ENCODE peak calls at places on chromosomes 12 and 14, in eight cellular contexts. U, T, H, V, G, E, M and N are unnamed samples.

GRCh38 chr14:87935081-87935828 is 57.7 kb downstream of the GALC start:
- DNase-seq in U (no peak), T (no peak), G (no peak), M (no peak), E (no peak), V (no peak), H (no peak), N (no peak)

GRCh38 chr12:106493531-106493930 is 89.3 kb upstream of the RFX4 start:
- DNase-seq in V (no peak), G (no peak), M (no peak), E (no peak), T (no peak), H (no peak), U (no peak), N (no peak)

GRCh38 chr12:53575502-53576264 is 50.5 kb downstream of the ATF7 start:
- DNase-seq in U (no peak), M (no peak), T (peak), H (no peak), E (peak), V (no peak), G (peak), N (peak)

GRCh38 chr14:40889126-40889525 is 717.5 kb upstream of the LRFN5 start:
- DNase-seq in E (no peak), M (no peak), G (no peak), U (no peak), T (no peak), V (no peak), H (no peak), N (no peak)

GRCh38 chr14:104887623-104888488 is 22.8 kb downstream of the CEP170B start:
- DNase-seq in U (no peak), V (no peak), M (no peak), H (peak), G (no peak), T (no peak), E (no peak), N (no peak)

GRCh38 chr12:117599849-117600248 is 238.4 kb upstream of the NOS1 start:
- DNase-seq in G (no peak), U (no peak), V (no peak), E (no peak), M (no peak), H (no peak), T (no peak), N (no peak)

GRCh38 chr12:12081836-12082497 is 11.2 kb downstream of the BCL2L14 start:
- DNase-seq in T (peak), U (peak), M (no peak), V (peak), E (peak), G (peak), H (no peak), N (peak)

GRCh38 chr12:46938071-46938678 is 112.4 kb upstream of the SLC38A4 start:
- DNase-seq in E (no peak), M (no peak), H (no peak), U (no peak), V (no peak), G (no peak), T (no peak), N (no peak)

GRCh38 chr14:90814806-90815566 is 1.2 kb downstream of the TTC7B start:
- DNase-seq in M (no peak), V (no peak), G (no peak), T (no peak), H (no peak), U (no peak), E (no peak), N (no peak)

GRCh38 chr12:121240484-121241202 is 30.7 kb downstream of the P2RX4 start:
- DNase-seq in U (no peak), M (peak), T (peak), G (no peak), V (no peak), H (peak), E (no peak), N (peak)

GRCh38 chr14:33671556-33671955 is 279.3 kb downstream of the EGLN3 start:
- DNase-seq in H (no peak), V (no peak), G (peak), U (no peak), E (no peak), T (no peak), M (no peak), N (peak)

GRCh38 chr14:32224731-32225377 is 21.8 kb upstream of the RNU6-8 start:
- DNase-seq in E (no peak), U (peak), G (peak), M (no peak), H (no peak), T (peak), V (peak), N (peak)

GRCh38 chr12:68489273-68489672 is 121.4 kb upstream of the RAP1B start:
- DNase-seq in E (no peak), M (no peak), G (no peak), T (no peak), H (no peak), V (no peak), U (no peak), N (no peak)

GRCh38 chr14:92729632-92730358 is 18.6 kb downstream of the LGMN start:
- DNase-seq in G (peak), H (no peak), V (peak), T (peak), M (no peak), U (no peak), E (peak), N (peak)

GRCh38 chr12:57101892-57102695 is 9.1 kb downstream of the STAT6 start:
- DNase-seq in E (no peak), U (no peak), H (no peak), G (peak), T (no peak), M (no peak), V (no peak), N (peak)

GRCh38 chr14:61930101-61930857 is 168.1 kb downstream of the SNAPC1 start:
- DNase-seq in M (no peak), G (no peak), E (no peak), H (no peak), U (no peak), V (no peak), T (no peak), N (no peak)

GRCh38 chr14:20690848-20691640 is 2.5 kb downstream of the ANG start:
- DNase-seq in E (peak), G (peak), T (peak), V (peak), M (no peak), H (no peak), U (peak), N (peak)

GRCh38 chr12:124861492-124861891 is 2.2 kb downstream of the SCARB1 start:
- DNase-seq in V (peak), T (peak), U (no peak), E (no peak), M (peak), H (peak), G (no peak), N (peak)

DNA sequence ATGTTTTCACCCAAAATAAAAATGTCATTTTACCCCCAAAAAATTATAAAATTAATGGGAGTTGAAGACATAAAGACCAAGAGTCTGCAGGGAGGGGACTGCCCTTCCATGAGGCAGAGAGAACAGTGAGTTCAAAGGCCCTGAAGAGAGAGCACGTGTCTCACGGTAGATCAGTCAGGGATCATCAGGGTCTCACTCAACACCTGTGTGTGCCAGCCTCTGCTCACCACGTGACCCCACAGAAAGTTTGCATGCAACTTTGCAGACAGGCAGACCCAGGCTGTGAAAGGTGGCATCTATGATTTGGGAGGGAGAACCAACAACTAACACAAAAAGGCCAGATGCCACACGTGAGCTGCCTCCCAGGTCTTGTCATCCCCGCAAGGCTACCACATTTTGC is 33.1 kb downstream of the CLMN start:
- DNase-seq in U (no peak), V (no peak), T (no peak), H (no peak), M (no peak), G (no peak), E (no peak), N (no peak)
- H3K4me3 ChIP-seq in U (no peak), V (no peak), T (no peak), H (no peak), M (no peak), G (no peak), E (no peak), N (no peak)

GRCh38 chr12:23860019-23860418 is 89.5 kb downstream of the SOX5 start:
- DNase-seq in M (no peak), T (no peak), E (no peak), H (no peak), V (no peak), G (no peak), U (no peak), N (no peak)

GRCh38 chr12:23857201-23857600 is 92.3 kb downstream of the SOX5 start:
- DNase-seq in H (no peak), M (no peak), V (no peak), T (no peak), E (no peak), G (no peak), U (no peak), N (no peak)

GRCh38 chr12:23854598-23854997 is 94.9 kb downstream of the SOX5 start:
- DNase-seq in M (no peak), V (no peak), G (no peak), E (no peak), T (no peak), H (no peak), U (no peak), N (no peak)

GRCh38 chr12:23853640-23854039 is 95.8 kb downstream of the SOX5 start:
- DNase-seq in T (no peak), V (no peak), G (no peak), E (no peak), M (no peak), U (no peak), H (no peak), N (no peak)

GRCh38 chr12:23855813-23856212 is 93.7 kb downstream of the SOX5 start:
- DNase-seq in G (no peak), M (no peak), T (no peak), U (no peak), H (no peak), V (no peak), E (no peak), N (no peak)
- H3K4me3 ChIP-seq in G (no peak), M (no peak), T (no peak), U (no peak), H (no peak), V (no peak), E (no peak), N (no peak)

GRCh38 chr12:130776857-130777339 is 60.8 kb upstream of the RIMBP2 start:
- DNase-seq in V (no peak), T (no peak), U (no peak), M (no peak), H (no peak), G (no peak), E (no peak), N (no peak)
- H3K4me3 ChIP-seq in V (no peak), T (no peak), U (no peak), M (no peak), H (no peak), G (no peak), E (no peak), N (no peak)

GRCh38 chr14:99737451-99737951 is 53.4 kb downstream of the CYP46A1 start:
- DNase-seq in G (no peak), H (no peak), M (peak), U (peak), T (no peak), E (no peak), V (no peak), N (no peak)
- H3K4me3 ChIP-seq in G (no peak), H (peak), M (peak), U (no peak), T (peak), E (peak), V (peak), N (no peak)

DNA sequence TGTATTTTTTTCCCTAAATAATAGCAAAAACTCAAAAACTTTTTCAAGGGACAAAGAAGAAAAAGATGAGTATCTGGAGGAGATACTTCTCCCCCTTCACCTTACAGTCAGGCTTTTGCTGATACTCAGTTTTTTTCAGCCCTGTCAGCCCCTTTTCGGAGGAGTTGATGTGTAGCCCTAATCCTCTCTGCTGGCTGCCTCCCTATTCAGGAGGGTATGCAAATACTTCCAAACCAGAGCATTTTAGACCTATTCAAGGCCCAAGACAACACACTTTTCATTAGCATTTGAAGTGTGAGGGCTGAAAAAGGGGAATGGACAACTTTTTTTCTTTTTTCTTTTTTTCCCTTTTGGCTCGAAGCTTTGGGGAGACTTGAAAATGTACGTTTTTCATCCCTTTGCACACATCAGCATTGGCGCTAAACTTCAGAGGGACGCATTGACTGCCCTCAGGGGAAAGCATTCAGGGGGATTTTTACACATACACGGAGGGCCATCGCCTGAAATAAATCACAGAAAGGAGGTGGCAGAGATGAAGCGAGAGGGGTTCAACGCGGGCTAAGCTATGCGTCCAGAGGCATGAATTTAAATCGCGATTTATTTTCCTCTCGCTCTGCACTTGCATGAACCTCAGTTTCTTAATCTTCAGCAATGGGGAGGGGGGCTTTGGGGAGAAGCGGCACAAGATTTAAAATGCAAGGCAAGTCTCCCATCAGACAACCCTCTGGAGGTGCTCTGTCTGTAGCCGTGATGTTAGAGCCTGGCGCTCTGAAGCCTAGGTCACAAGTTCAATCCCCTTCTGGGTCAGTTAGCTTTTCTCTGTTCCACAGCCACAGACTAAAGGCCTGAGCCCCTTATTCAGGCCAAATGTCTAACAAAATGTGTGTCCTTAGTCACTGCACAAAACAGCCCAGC is 86.3 kb downstream of the ASCL1 start:
- DNase-seq in V (no peak), G (no peak), M (no peak), T (no peak), E (no peak), U (no peak), H (no peak), N (no peak)
- H3K4me3 ChIP-seq in V (no peak), G (no peak), M (no peak), T (no peak), E (no peak), U (no peak), H (no peak), N (no peak)

GRCh38 chr12:50845021-50845647 is 2.4 kb downstream of the TMPRSS12 start:
- DNase-seq in T (no peak), U (no peak), M (no peak), H (no peak), E (no peak), V (no peak), G (no peak), N (peak)

GRCh38 chr12:50839032-50839431 is 3.7 kb upstream of the TMPRSS12 start:
- DNase-seq in M (no peak), G (no peak), E (peak), T (no peak), U (no peak), V (no peak), H (no peak), N (no peak)

GRCh38 chr12:50841654-50842531 is 833 bp upstream of the TMPRSS12 start:
- DNase-seq in G (no peak), E (peak), U (no peak), T (no peak), M (no peak), V (no peak), H (no peak), N (no peak)

GRCh38 chr12:50840809-50841487 is 1.8 kb upstream of the TMPRSS12 start:
- DNase-seq in E (no peak), U (no peak), T (no peak), H (no peak), V (no peak), M (no peak), G (no peak), N (no peak)

GRCh38 chr12:50842637-50843493 is at the start of gene TMPRSS12:
- DNase-seq in V (no peak), H (no peak), T (no peak), E (peak), G (no peak), M (peak), U (no peak), N (peak)
- H3K4me3 ChIP-seq in V (no peak), H (no peak), T (peak), E (peak), G (no peak), M (peak), U (no peak), N (peak)